ENCODE peak calls at places on chromosomes 3 and 15, in seven cellular contexts. T is endodermal cell, Q is HCT116, C is neural progenitor cell, R is mesendoderm, L is psoas muscle, S is IMR-90. P is an unnamed sample.

GRCh38 chr3:76565496-76566210 is 474.2 kb upstream of the ROBO2 start:
- DNase-seq in T (no peak), Q (no peak), C (no peak), R (no peak), L (no peak), S (no peak), P (no peak)

GRCh38 chr3:61802772-61803171 is 241.4 kb downstream of the PTPRG start:
- DNase-seq in T (no peak), Q (no peak), C (no peak), R (no peak), L (no peak), S (no peak), P (no peak)

GRCh38 chr3:137325934-137326333 is 368.2 kb downstream of the IL20RB start:
- DNase-seq in T (no peak), Q (no peak), C (no peak), R (no peak), L (no peak), S (no peak), P (no peak)

GRCh38 chr3:43691120-43692002 is 623 bp downstream of the ABHD5 start:
- DNase-seq in T (peak; percentile 92), Q (peak; percentile 68), C (peak; percentile 80), R (peak; percentile 81), L (peak; percentile 72), S (peak; percentile 22), P (peak; percentile 20)

GRCh38 chr15:25065876-25066275 is 111.1 kb downstream of the SNRPN start:
- DNase-seq in T (no peak), Q (no peak), C (no peak), R (no peak), L (no peak), S (no peak), P (no peak)

GRCh38 chr15:60592386-60593339 is 113.7 kb upstream of the ICE2 start:
- DNase-seq in T (peak; percentile 94), Q (no peak), C (peak; percentile 95), R (peak; percentile 93), L (peak; percentile 94), S (peak; percentile 68), P (peak; percentile 83)

GRCh38 chr3:16085884-16086608 is 88.4 kb upstream of the GALNT15 start:
- DNase-seq in T (no peak), Q (no peak), C (no peak), R (no peak), L (peak; percentile 85), S (no peak), P (no peak)

GRCh38 chr15:40795019-40795418 is 11.9 kb upstream of the ZFYVE19 start:
- DNase-seq in T (no peak), Q (no peak), C (no peak), R (no peak), L (peak; percentile 21), S (no peak), P (no peak)

GRCh38 chr3:42032693-42033349 is 58.3 kb upstream of the TRAK1 start:
- DNase-seq in T (no peak), Q (no peak), C (peak; percentile 91), R (peak; percentile 61), L (peak; percentile 83), S (peak; percentile 98), P (no peak)

GRCh38 chr15:90623854-90624253 is 93.3 kb upstream of the BLM start:
- DNase-seq in T (no peak), Q (no peak), C (no peak), R (no peak), L (peak; percentile 78), S (no peak), P (no peak)

GRCh38 chr15:52709172-52709979 is 30.2 kb upstream of the ATOSA start:
- DNase-seq in T (peak; percentile 94), Q (no peak), C (peak; percentile 89), R (peak; percentile 88), L (no peak), S (no peak), P (no peak)

GRCh38 chr3:129605593-129606521 is 619 bp downstream of the PLXND1 start:
- DNase-seq in T (peak; percentile 87), Q (no peak), C (peak; percentile 54), R (peak; percentile 82), L (peak; percentile 82), S (peak; percentile 51), P (no peak)

GRCh38 chr3:39065197-39065596 is 13.4 kb downstream of the WDR48 start:
- DNase-seq in T (peak; percentile 83), Q (peak; percentile 12), C (peak; percentile 69), R (peak; percentile 83), L (no peak), S (peak; percentile 60), P (no peak)

GRCh38 chr3:131526801-131527347 is 24.1 kb upstream of the MRPL3 start:
- DNase-seq in T (peak; percentile 97), Q (no peak), C (peak; percentile 52), R (peak; percentile 87), L (peak; percentile 60), S (peak; percentile 19), P (no peak)

GRCh38 chr15:90038639-90039095 is 37.5 kb downstream of the ZNF710 start:
- DNase-seq in T (no peak), Q (no peak), C (no peak), R (no peak), L (no peak), S (no peak), P (no peak)

GRCh38 chr3:186132487-186132886 is 23.6 kb upstream of the ETV5 start:
- DNase-seq in T (no peak), Q (no peak), C (no peak), R (no peak), L (no peak), S (no peak), P (no peak)

GRCh38 chr15:69704229-69704628 is 251.6 kb downstream of the RPLP1 start:
- DNase-seq in T (no peak), Q (no peak), C (no peak), R (no peak), L (no peak), S (peak; percentile 36), P (no peak)

GRCh38 chr15:27826902-27827321 is 272.2 kb downstream of the OCA2 start:
- DNase-seq in T (no peak), Q (no peak), C (no peak), R (no peak), L (no peak), S (peak; percentile 60), P (no peak)

GRCh38 chr15:50819344-50819743 is 53.8 kb upstream of the SPPL2A start:
- DNase-seq in T (no peak), Q (no peak), C (no peak), R (no peak), L (no peak), S (no peak), P (no peak)

GRCh38 chr15:97547381-97547780 is 413.1 kb upstream of the ARRDC4 start:
- DNase-seq in T (no peak), Q (no peak), C (no peak), R (no peak), L (no peak), S (no peak), P (no peak)

GRCh38 chr3:47347217-47347801 is 33.5 kb upstream of the PTPN23 start:
- DNase-seq in T (no peak), Q (no peak), C (no peak), R (peak; percentile 16), L (no peak), S (peak; percentile 79), P (no peak)

GRCh38 chr15:90039996-90040395 is 38.9 kb downstream of the ZNF710 start:
- DNase-seq in T (no peak), Q (no peak), C (no peak), R (no peak), L (no peak), S (no peak), P (no peak)

GRCh38 chr3:17195192-17195611 is 310.4 kb downstream of the PLCL2 start:
- DNase-seq in T (peak; percentile 63), Q (no peak), C (peak; percentile 43), R (peak; percentile 65), L (no peak), S (peak; percentile 29), P (no peak)

GRCh38 chr15:57172925-57173324 is 203.4 kb upstream of the CGNL1 start:
- DNase-seq in T (no peak), Q (no peak), C (no peak), R (no peak), L (no peak), S (peak; percentile 49), P (no peak)

GRCh38 chr3:128701342-128702212 is 24.4 kb upstream of the RAB7A start:
- DNase-seq in T (no peak), Q (no peak), C (no peak), R (no peak), L (no peak), S (peak; percentile 44), P (no peak)

GRCh38 chr15:88018865-88019626 is 237.5 kb downstream of the NTRK3 start:
- DNase-seq in T (no peak), Q (no peak), C (no peak), R (peak; percentile 31), L (no peak), S (no peak), P (no peak)

GRCh38 chr3:9866639-9867038 is 13.4 kb downstream of the CIDEC start:
- DNase-seq in T (no peak), Q (no peak), C (no peak), R (no peak), L (no peak), S (no peak), P (no peak)

GRCh38 chr15:68298336-68298735 is 20.8 kb downstream of the FEM1B start:
- DNase-seq in T (no peak), Q (no peak), C (no peak), R (no peak), L (no peak), S (no peak), P (no peak)
- H3K27ac ChIP-seq in T (no peak overlapping the region), Q (no peak overlapping the region), C (no peak overlapping the region), R (no peak overlapping the region), L (no peak overlapping the region), S (no peak overlapping the region), P (peak overlapping the region; percentile 3)

DNA sequence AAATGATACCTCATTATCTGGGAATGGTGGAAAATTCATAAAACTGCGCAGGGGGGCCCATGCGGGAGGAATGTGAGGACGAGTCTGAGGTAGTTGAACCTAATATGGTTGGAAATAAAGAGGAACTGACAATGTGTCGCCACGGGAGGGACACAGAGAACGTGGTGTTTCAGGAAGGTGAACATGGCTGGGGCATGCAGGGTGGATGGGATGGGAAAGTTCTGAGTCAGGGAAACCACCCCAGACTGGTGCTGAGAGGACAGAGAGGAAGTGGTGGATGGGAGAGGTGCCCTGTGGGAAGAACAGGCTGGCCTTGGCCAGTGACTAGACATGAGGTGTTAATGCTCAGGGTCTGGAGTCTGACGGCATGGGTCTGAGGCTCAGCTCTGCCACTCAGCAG is 137.1 kb upstream of the WNT5A start:
- DNase-seq in T (no peak), Q (no peak), C (no peak), R (no peak), L (no peak), S (peak; percentile 61), P (no peak)
- H3K27ac ChIP-seq in T (no peak overlapping the region), Q (no peak overlapping the region), C (no peak overlapping the region), R (no peak overlapping the region), L (no peak overlapping the region), S (no peak overlapping the region), P (no peak overlapping the region)

GRCh38 chr3:51702156-51702555 is 4.7 kb upstream of the GRM2 start:
- DNase-seq in T (no peak), Q (no peak), C (no peak), R (no peak), L (no peak), S (no peak), P (no peak)
- H3K27ac ChIP-seq in T (no peak overlapping the region), Q (no peak overlapping the region), C (no peak overlapping the region), R (no peak overlapping the region), L (no peak overlapping the region), S (no peak overlapping the region), P (no peak overlapping the region)

DNA sequence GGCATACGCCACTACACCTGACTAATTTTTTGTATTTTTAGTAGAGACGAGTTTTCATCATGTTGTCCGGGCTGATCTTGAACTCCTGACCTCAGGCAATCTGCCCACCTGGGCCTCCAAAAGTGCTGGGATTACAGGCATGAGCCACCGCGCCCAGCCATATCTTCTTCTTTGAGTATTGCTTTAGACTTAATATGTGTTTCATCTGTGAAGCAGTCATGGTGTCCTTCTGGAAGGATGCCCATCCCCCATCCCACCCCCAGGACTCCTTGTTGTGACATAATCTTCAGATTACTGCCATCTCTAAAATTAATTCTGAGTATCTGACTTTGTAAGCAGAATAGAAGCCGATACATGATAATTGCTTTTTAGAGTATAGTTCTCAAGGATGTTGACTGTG is 57.7 kb downstream of the KLHL25 start:
- DNase-seq in T (no peak), Q (no peak), C (no peak), R (no peak), L (no peak), S (no peak), P (no peak)
- H3K27ac ChIP-seq in T (no peak overlapping the region), Q (no peak overlapping the region), C (no peak overlapping the region), R (no peak overlapping the region), L (no peak overlapping the region), S (no peak overlapping the region), P (no peak overlapping the region)

P was measured in effector memory CD4-positive, alpha-beta T cell.